ENCODE peak calls at places on chromosomes 13 and 19, in six cellular contexts. One of them, this sample, is unnamed.
A peak's percentile ranks its signal among the peaks of the same experiment; 100 is the strongest.

GRCh38 chr19:1981253-1981652 is 34.3 kb downstream of the BTBD2 start:
- DNase-seq in PC-3: no peak
- DNase-seq in IMR-90: no peak
- DNase-seq in mammary epithelial cell: no peak
- DNase-seq in GM23248: no peak
- DNase-seq in astrocyte: no peak
- DNase-seq in this sample: no peak

GRCh38 chr19:51712461-51713081 is 11.2 kb downstream of the HAS1 start:
- DNase-seq in GM23248: peak; percentile 52
- DNase-seq in IMR-90: peak; percentile 35
- DNase-seq in PC-3: peak; percentile 85
- DNase-seq in astrocyte: no peak
- DNase-seq in mammary epithelial cell: peak; percentile 69
- DNase-seq in this sample: peak; percentile 27

GRCh38 chr13:66036024-66036614 is 1194.0 kb downstream of the PCDH9 start:
- DNase-seq in GM23248: no peak
- DNase-seq in IMR-90: peak; percentile 4
- DNase-seq in mammary epithelial cell: no peak
- DNase-seq in astrocyte: peak; percentile 27
- DNase-seq in PC-3: no peak
- DNase-seq in this sample: peak; percentile 42

GRCh38 chr13:24008679-24009078 is 111.4 kb upstream of the C1QTNF9B start:
- DNase-seq in IMR-90: peak; percentile 56
- DNase-seq in PC-3: peak; percentile 6
- DNase-seq in mammary epithelial cell: no peak
- DNase-seq in astrocyte: peak; percentile 58
- DNase-seq in GM23248: peak; percentile 44
- DNase-seq in this sample: peak; percentile 70

GRCh38 chr19:35279374-35279773 is 3.0 kb upstream of the HAMP start:
- DNase-seq in astrocyte: no peak
- DNase-seq in mammary epithelial cell: no peak
- DNase-seq in GM23248: no peak
- DNase-seq in PC-3: no peak
- DNase-seq in IMR-90: no peak
- DNase-seq in this sample: no peak

GRCh38 chr19:48867119-48867921 is 1.1 kb downstream of the PLEKHA4 start:
- DNase-seq in GM23248: peak; percentile 27
- DNase-seq in IMR-90: no peak
- DNase-seq in PC-3: no peak
- DNase-seq in astrocyte: no peak
- DNase-seq in mammary epithelial cell: no peak
- DNase-seq in this sample: no peak

GRCh38 chr19:10514211-10515145 is 2.8 kb downstream of the S1PR5 start:
- DNase-seq in GM23248: peak; percentile 27
- DNase-seq in astrocyte: no peak
- DNase-seq in mammary epithelial cell: no peak
- DNase-seq in PC-3: no peak
- DNase-seq in IMR-90: no peak
- DNase-seq in this sample: no peak

GRCh38 chr19:7679017-7679720 is 1.5 kb upstream of the TRAPPC5 start:
- DNase-seq in PC-3: peak; percentile 55
- DNase-seq in mammary epithelial cell: no peak
- DNase-seq in astrocyte: no peak
- DNase-seq in GM23248: no peak
- DNase-seq in IMR-90: no peak
- DNase-seq in this sample: no peak

GRCh38 chr13:34179481-34179880 is 361.5 kb downstream of the RFC3 start:
- DNase-seq in GM23248: peak; percentile 23
- DNase-seq in IMR-90: peak; percentile 7
- DNase-seq in mammary epithelial cell: no peak
- DNase-seq in astrocyte: peak; percentile 36
- DNase-seq in PC-3: no peak
- DNase-seq in this sample: peak; percentile 58

GRCh38 chr19:29851769-29852521 is 40.2 kb downstream of the CCNE1 start:
- DNase-seq in astrocyte: no peak
- DNase-seq in mammary epithelial cell: no peak
- DNase-seq in PC-3: no peak
- DNase-seq in GM23248: no peak
- DNase-seq in IMR-90: no peak
- DNase-seq in this sample: no peak

DNA sequence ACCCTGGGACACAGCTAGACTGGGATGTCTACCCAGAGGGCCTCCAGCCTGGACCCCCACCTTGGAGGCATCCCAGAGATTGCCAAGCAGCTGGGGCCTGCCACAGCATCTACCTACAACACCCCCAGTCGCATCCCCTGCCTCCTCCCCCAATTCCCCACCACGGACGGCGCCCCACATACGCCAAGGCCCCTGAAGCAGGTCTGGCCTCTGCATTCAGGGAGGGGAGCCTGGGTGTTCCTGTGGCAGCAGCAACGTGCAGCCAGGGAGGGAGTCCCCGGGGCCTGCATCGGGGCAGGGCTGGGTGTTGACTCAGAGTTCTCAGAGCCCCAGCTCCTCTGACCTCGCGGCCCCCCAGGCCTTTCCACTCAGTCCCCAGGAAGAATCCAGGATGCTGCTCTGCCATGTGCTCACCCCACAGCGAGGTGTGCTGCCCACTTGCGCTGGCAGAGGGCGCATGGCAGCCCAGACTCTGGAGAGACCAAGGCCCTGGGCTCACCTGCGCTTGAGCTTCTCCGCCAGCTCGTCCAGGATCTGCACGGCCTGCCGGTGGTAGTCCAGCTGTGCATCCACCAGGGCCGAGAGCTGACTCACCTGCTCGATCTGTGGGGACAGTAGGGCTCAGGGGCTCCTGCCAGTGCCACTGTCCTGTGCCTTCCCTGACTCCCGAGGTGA is 19.6 kb downstream of the MPND start:
- DNase-seq in mammary epithelial cell: no peak
- DNase-seq in PC-3: peak; percentile 34
- DNase-seq in GM23248: no peak
- DNase-seq in IMR-90: no peak
- DNase-seq in astrocyte: no peak
- DNase-seq in this sample: no peak
- H3K27ac ChIP-seq in mammary epithelial cell: no peak overlapping the region
- H3K27ac ChIP-seq in PC-3: no peak overlapping the region
- H3K27ac ChIP-seq in GM23248: no peak overlapping the region
- H3K27ac ChIP-seq in IMR-90: no peak overlapping the region
- H3K27ac ChIP-seq in astrocyte: no peak overlapping the region
- H3K27ac ChIP-seq in this sample: no peak overlapping the region

GRCh38 chr19:16860996-16861395 is 27.8 kb upstream of the F2RL3 start:
- DNase-seq in mammary epithelial cell: no peak
- DNase-seq in IMR-90: no peak
- DNase-seq in astrocyte: no peak
- DNase-seq in PC-3: no peak
- DNase-seq in GM23248: no peak
- DNase-seq in this sample: no peak
- H4K20me1 ChIP-seq in mammary epithelial cell: no peaks in the 10 kb centered on the region
- H4K20me1 ChIP-seq in IMR-90: no peaks in the 10 kb centered on the region
- H4K20me1 ChIP-seq in astrocyte: peaks cover 20% of the 10 kb centered on the region
- H4K20me1 ChIP-seq in PC-3: no peaks in the 10 kb centered on the region
- H4K20me1 ChIP-seq in GM23248: no peaks in the 10 kb centered on the region
- H4K20me1 ChIP-seq in this sample: no peaks in the 10 kb centered on the region

GRCh38 chr13:28528388-28528787 is 33.5 kb upstream of the FLT1 start:
- DNase-seq in astrocyte: no peak
- DNase-seq in mammary epithelial cell: no peak
- DNase-seq in IMR-90: no peak
- DNase-seq in PC-3: no peak
- DNase-seq in GM23248: no peak
- DNase-seq in this sample: no peak

GRCh38 chr13:28531195-28531955 is 36.4 kb upstream of the FLT1 start:
- DNase-seq in astrocyte: no peak
- DNase-seq in PC-3: peak; percentile 8
- DNase-seq in mammary epithelial cell: no peak
- DNase-seq in GM23248: peak; percentile 64
- DNase-seq in IMR-90: peak; percentile 30
- DNase-seq in this sample: peak; percentile 16

GRCh38 chr13:28530729-28531194 is 35.8 kb upstream of the FLT1 start:
- DNase-seq in astrocyte: no peak
- DNase-seq in mammary epithelial cell: no peak
- DNase-seq in GM23248: peak; percentile 49
- DNase-seq in IMR-90: no peak
- DNase-seq in PC-3: peak; percentile 4
- DNase-seq in this sample: no peak

GRCh38 chr13:28528848-28529247 is 33.9 kb upstream of the FLT1 start:
- DNase-seq in IMR-90: no peak
- DNase-seq in astrocyte: no peak
- DNase-seq in PC-3: peak; percentile 34
- DNase-seq in mammary epithelial cell: no peak
- DNase-seq in GM23248: no peak
- DNase-seq in this sample: no peak

GRCh38 chr13:28529836-28530235 is 34.9 kb upstream of the FLT1 start:
- DNase-seq in IMR-90: no peak
- DNase-seq in mammary epithelial cell: no peak
- DNase-seq in astrocyte: no peak
- DNase-seq in PC-3: no peak
- DNase-seq in GM23248: peak; percentile 19
- DNase-seq in this sample: no peak
- H3K4me3 ChIP-seq in IMR-90: no peak overlapping the region
- H3K4me3 ChIP-seq in mammary epithelial cell: no peak overlapping the region
- H3K4me3 ChIP-seq in astrocyte: no peak overlapping the region
- H3K4me3 ChIP-seq in PC-3: no peak overlapping the region
- H3K4me3 ChIP-seq in GM23248: no peak overlapping the region
- H3K4me3 ChIP-seq in this sample: no peak overlapping the region

GRCh38 chr19:15268928-15269253 is 36.6 kb upstream of the EPHX3 start:
- DNase-seq in GM23248: no peak
- DNase-seq in astrocyte: no peak
- DNase-seq in PC-3: no peak
- DNase-seq in mammary epithelial cell: no peak
- DNase-seq in IMR-90: no peak
- DNase-seq in this sample: no peak
- H3K27ac ChIP-seq in GM23248: no peak overlapping the region
- H3K27ac ChIP-seq in astrocyte: no peak overlapping the region
- H3K27ac ChIP-seq in PC-3: no peak overlapping the region
- H3K27ac ChIP-seq in mammary epithelial cell: no peak overlapping the region
- H3K27ac ChIP-seq in IMR-90: no peak overlapping the region
- H3K27ac ChIP-seq in this sample: no peak overlapping the region